ENCODE peak calls at places on chromosomes 16 and 17, in six cellular contexts. One of them, this sample, is unnamed.

GRCh38 chr17:67021718-67022450 is 22.5 kb upstream of the CACNG1 start:
- DNase-seq in neuronal stem cell: no peak
- DNase-seq in IMR-90: no peak
- DNase-seq in trophoblast cell: no peak
- DNase-seq in H9: no peak
- DNase-seq in H1: no peak
- DNase-seq in this sample: no peak

GRCh38 chr17:17783825-17784598 is 52.8 kb downstream of the SREBF1 start:
- DNase-seq in neuronal stem cell: peak
- DNase-seq in IMR-90: no peak
- DNase-seq in trophoblast cell: no peak
- DNase-seq in H9: peak
- DNase-seq in H1: no peak
- DNase-seq in this sample: peak

GRCh38 chr17:50034504-50035364 is 21.2 kb upstream of the ITGA3 start:
- DNase-seq in neuronal stem cell: no peak
- DNase-seq in IMR-90: no peak
- DNase-seq in trophoblast cell: peak
- DNase-seq in H9: no peak
- DNase-seq in H1: no peak
- DNase-seq in this sample: peak

GRCh38 chr17:21679256-21680146 is 12.8 kb upstream of the KCNJ18 start:
- DNase-seq in neuronal stem cell: no peak
- DNase-seq in IMR-90: no peak
- DNase-seq in trophoblast cell: no peak
- DNase-seq in H9: no peak
- DNase-seq in H1: no peak
- DNase-seq in this sample: no peak

GRCh38 chr17:31251075-31251474 is 46.0 kb downstream of the OMG start:
- DNase-seq in neuronal stem cell: no peak
- DNase-seq in IMR-90: no peak
- DNase-seq in trophoblast cell: no peak
- DNase-seq in H9: no peak
- DNase-seq in H1: no peak
- DNase-seq in this sample: peak

GRCh38 chr16:22300427-22301071 is 3.3 kb downstream of the POLR3E start:
- DNase-seq in neuronal stem cell: no peak
- DNase-seq in IMR-90: peak
- DNase-seq in trophoblast cell: peak
- DNase-seq in H9: peak
- DNase-seq in H1: no peak
- DNase-seq in this sample: peak

GRCh38 chr16:8660841-8661301 is 13.5 kb upstream of the ABAT start:
- DNase-seq in neuronal stem cell: peak
- DNase-seq in IMR-90: peak
- DNase-seq in trophoblast cell: peak
- DNase-seq in H9: peak
- DNase-seq in H1: peak
- DNase-seq in this sample: peak

GRCh38 chr17:44785921-44786320 is 27.1 kb downstream of the ADAM11 start:
- DNase-seq in neuronal stem cell: no peak
- DNase-seq in IMR-90: no peak
- DNase-seq in trophoblast cell: no peak
- DNase-seq in H9: peak
- DNase-seq in H1: no peak
- DNase-seq in this sample: no peak

GRCh38 chr16:56874800-56875199 is 9.8 kb downstream of the SLC12A3 start:
- DNase-seq in neuronal stem cell: no peak
- DNase-seq in IMR-90: peak
- DNase-seq in trophoblast cell: peak
- DNase-seq in H9: no peak
- DNase-seq in H1: no peak
- DNase-seq in this sample: peak

GRCh38 chr17:58383892-58384462 is 32.0 kb upstream of the SUPT4H1 start:
- DNase-seq in neuronal stem cell: no peak
- DNase-seq in IMR-90: no peak
- DNase-seq in trophoblast cell: peak
- DNase-seq in H9: no peak
- DNase-seq in H1: no peak
- DNase-seq in this sample: peak

GRCh38 chr16:88066680-88067529 is 115.7 kb downstream of the BANP start:
- DNase-seq in neuronal stem cell: no peak
- DNase-seq in IMR-90: no peak
- DNase-seq in trophoblast cell: no peak
- DNase-seq in H9: no peak
- DNase-seq in H1: no peak
- DNase-seq in this sample: no peak

GRCh38 chr17:75152971-75153853 is 1.1 kb downstream of the JPT1 start:
- DNase-seq in neuronal stem cell: no peak
- DNase-seq in IMR-90: peak
- DNase-seq in trophoblast cell: peak
- DNase-seq in H9: peak
- DNase-seq in H1: no peak
- DNase-seq in this sample: peak

GRCh38 chr17:2776589-2777241 is 19.5 kb upstream of the RAP1GAP2 start:
- DNase-seq in neuronal stem cell: peak
- DNase-seq in IMR-90: no peak
- DNase-seq in trophoblast cell: peak
- DNase-seq in H9: peak
- DNase-seq in H1: no peak
- DNase-seq in this sample: peak

GRCh38 chr16:85206472-85207356 is 94.4 kb upstream of the CIBAR2 start:
- DNase-seq in neuronal stem cell: no peak
- DNase-seq in IMR-90: peak
- DNase-seq in trophoblast cell: peak
- DNase-seq in H9: no peak
- DNase-seq in H1: no peak
- DNase-seq in this sample: no peak

GRCh38 chr17:48787850-48788249 is 29.2 kb downstream of the TTLL6 start:
- DNase-seq in neuronal stem cell: no peak
- DNase-seq in IMR-90: no peak
- DNase-seq in trophoblast cell: no peak
- DNase-seq in H9: no peak
- DNase-seq in H1: no peak
- DNase-seq in this sample: no peak

GRCh38 chr16:88383401-88384221 is 852 bp downstream of the ZNF469 start:
- DNase-seq in neuronal stem cell: no peak
- DNase-seq in IMR-90: peak
- DNase-seq in trophoblast cell: no peak
- DNase-seq in H9: no peak
- DNase-seq in H1: no peak
- DNase-seq in this sample: no peak

GRCh38 chr17:57945999-57946797 is 9.0 kb downstream of the CUEDC1 start:
- DNase-seq in neuronal stem cell: no peak
- DNase-seq in IMR-90: peak
- DNase-seq in trophoblast cell: no peak
- DNase-seq in H9: no peak
- DNase-seq in H1: no peak
- DNase-seq in this sample: no peak

GRCh38 chr16:84818989-84819643 is 669 bp upstream of the CRISPLD2 start:
- DNase-seq in neuronal stem cell: no peak
- DNase-seq in IMR-90: no peak
- DNase-seq in trophoblast cell: peak
- DNase-seq in H9: peak
- DNase-seq in H1: no peak
- DNase-seq in this sample: no peak

GRCh38 chr16:68382296-68382718 is 66.0 kb downstream of the SMPD3 start:
- DNase-seq in neuronal stem cell: no peak
- DNase-seq in IMR-90: no peak
- DNase-seq in trophoblast cell: no peak
- DNase-seq in H9: peak
- DNase-seq in H1: no peak
- DNase-seq in this sample: no peak

GRCh38 chr17:77356690-77357201 is 216.0 kb downstream of the SEC14L1 start:
- DNase-seq in neuronal stem cell: no peak
- DNase-seq in IMR-90: no peak
- DNase-seq in trophoblast cell: peak
- DNase-seq in H9: no peak
- DNase-seq in H1: no peak
- DNase-seq in this sample: no peak

GRCh38 chr17:56176101-56176500 is 22.8 kb downstream of the ANKFN1 start:
- DNase-seq in neuronal stem cell: no peak
- DNase-seq in IMR-90: peak
- DNase-seq in trophoblast cell: no peak
- DNase-seq in H9: no peak
- DNase-seq in H1: no peak
- DNase-seq in this sample: peak

GRCh38 chr17:28334176-28334575 is 1.1 kb downstream of the IFT20 start:
- DNase-seq in neuronal stem cell: no peak
- DNase-seq in IMR-90: peak
- DNase-seq in trophoblast cell: peak
- DNase-seq in H9: no peak
- DNase-seq in H1: no peak
- DNase-seq in this sample: no peak

GRCh38 chr17:28335959-28336871 is 654 bp downstream of the TNFAIP1 start:
- DNase-seq in neuronal stem cell: peak
- DNase-seq in IMR-90: peak
- DNase-seq in trophoblast cell: peak
- DNase-seq in H9: peak
- DNase-seq in H1: no peak
- DNase-seq in this sample: peak

GRCh38 chr17:28333083-28333746 is 2.1 kb downstream of the IFT20 start:
- DNase-seq in neuronal stem cell: no peak
- DNase-seq in IMR-90: peak
- DNase-seq in trophoblast cell: no peak
- DNase-seq in H9: no peak
- DNase-seq in H1: no peak
- DNase-seq in this sample: no peak

GRCh38 chr17:28334666-28335200 is 539 bp downstream of the IFT20 start:
- DNase-seq in neuronal stem cell: no peak
- DNase-seq in IMR-90: peak
- DNase-seq in trophoblast cell: peak
- DNase-seq in H9: no peak
- DNase-seq in H1: no peak
- DNase-seq in this sample: no peak

DNA sequence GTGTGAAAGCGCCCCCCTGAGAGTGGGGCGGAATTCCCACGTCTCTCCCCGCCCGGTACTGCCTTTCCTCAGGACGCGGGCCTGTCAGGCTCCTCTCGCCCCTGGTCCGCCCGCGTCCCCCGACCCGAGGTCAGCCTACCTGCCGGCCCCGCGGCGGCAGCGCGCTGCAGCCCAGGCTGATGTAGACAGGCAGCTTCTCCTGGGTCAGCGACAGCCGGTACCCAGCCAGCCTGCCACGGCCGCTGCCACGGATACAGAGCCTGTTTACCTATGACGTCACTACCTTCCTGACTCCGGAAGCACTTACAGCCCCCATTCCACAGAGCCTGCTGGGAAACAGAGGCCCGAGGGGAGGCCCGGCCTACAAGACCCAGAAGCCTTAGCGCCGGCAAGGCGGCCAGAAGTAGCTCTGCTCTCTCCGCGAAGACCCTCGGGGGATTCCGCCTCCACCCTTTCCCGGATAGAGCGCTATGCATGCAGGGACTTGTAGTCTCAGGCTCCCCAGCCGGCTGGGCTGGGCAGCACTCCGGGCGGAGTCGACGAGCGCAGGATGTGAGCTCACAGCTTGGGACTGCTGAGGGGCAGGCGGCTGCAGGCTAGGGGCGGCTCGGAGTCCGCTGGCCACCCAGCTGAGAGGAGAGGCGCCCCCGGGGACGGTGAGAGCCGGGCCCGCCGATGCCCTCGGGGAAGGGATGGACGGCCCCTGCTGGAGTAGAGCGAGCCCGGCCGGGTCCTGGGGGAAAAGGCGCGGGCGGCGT is at the start of the genes IFT20 and TNFAIP1:
- DNase-seq in neuronal stem cell: peak
- DNase-seq in IMR-90: peak
- DNase-seq in trophoblast cell: peak
- DNase-seq in H9: peak
- DNase-seq in H1: peak
- DNase-seq in this sample: peak
- H3K23ac ChIP-seq in neuronal stem cell: peak
- H3K23ac ChIP-seq in IMR-90: peak
- H3K23ac ChIP-seq in trophoblast cell: no peak
- H3K23ac ChIP-seq in H9: no peak
- H3K23ac ChIP-seq in H1: no peak
- H3K23ac ChIP-seq in this sample: no peak

GRCh38 chr17:39980402-39981206 is at the start of gene PSMD3:
- DNase-seq in neuronal stem cell: peak
- DNase-seq in IMR-90: peak
- DNase-seq in trophoblast cell: peak
- DNase-seq in H9: peak
- DNase-seq in H1: peak
- DNase-seq in this sample: peak
- H3K23ac ChIP-seq in neuronal stem cell: peak
- H3K23ac ChIP-seq in IMR-90: peak
- H3K23ac ChIP-seq in trophoblast cell: no peak
- H3K23ac ChIP-seq in H9: no peak
- H3K23ac ChIP-seq in H1: no peak
- H3K23ac ChIP-seq in this sample: no peak

DNA sequence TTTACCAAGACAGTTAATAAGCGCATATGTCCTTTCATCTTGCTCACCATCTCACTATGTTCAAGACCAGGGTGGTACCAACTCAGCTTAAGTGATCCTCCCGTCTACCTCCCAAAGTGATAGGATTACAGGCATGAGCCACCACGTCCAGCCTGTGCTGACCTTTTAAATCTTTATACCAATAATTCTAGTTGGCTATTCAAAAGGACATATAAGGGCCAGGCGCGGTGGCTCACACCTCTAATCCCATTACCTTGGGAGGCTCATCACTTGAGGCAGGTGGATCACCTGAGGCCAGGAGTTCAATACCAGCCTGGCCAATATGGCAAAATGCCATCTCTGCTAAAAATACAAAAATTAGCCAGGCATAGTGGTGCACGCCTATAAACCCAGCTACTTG is 2.4 kb downstream of the CEP95 start:
- DNase-seq in neuronal stem cell: no peak
- DNase-seq in IMR-90: no peak
- DNase-seq in trophoblast cell: no peak
- DNase-seq in H9: no peak
- DNase-seq in H1: no peak
- DNase-seq in this sample: no peak
- H3K23ac ChIP-seq in neuronal stem cell: no peak
- H3K23ac ChIP-seq in IMR-90: peak
- H3K23ac ChIP-seq in trophoblast cell: no peak
- H3K23ac ChIP-seq in H9: no peak
- H3K23ac ChIP-seq in H1: no peak
- H3K23ac ChIP-seq in this sample: no peak

DNA sequence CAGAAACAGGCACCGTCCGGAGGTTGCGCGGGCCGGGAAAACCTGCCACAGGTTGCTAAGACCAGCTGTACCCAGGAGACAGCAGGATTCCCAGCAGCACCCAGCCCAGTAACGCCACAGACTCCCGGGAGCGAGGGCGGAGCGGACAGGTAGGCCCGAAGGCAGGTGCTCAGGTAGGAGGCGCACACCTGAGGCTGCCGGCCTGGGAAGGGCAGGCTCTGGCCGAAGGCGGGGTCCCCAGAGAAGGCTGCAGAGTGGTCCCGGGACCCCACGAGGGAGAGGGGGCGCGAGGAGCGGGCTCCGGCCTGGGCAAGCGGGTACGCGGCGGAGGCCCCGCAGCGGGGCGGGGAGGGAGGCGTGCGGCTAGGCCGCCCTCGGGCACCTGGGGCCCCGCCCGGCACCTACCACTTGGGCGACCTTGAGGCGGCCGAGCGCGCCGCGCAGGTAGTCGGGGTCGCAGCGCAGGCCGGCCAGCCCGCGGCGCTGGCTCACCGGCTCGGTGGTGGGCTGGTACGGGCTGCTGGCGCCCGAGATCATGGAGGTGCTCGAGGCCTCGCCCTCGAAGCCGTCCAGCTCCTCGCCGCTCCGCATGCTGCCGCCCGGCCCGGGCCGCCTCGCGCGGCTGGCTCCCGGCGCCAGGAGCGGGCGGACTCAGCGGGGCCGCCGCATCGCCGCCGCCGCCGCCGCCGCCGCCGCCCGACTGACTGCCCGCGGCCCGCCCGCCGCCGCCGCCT is 441 bp downstream of the CMTM4 start:
- DNase-seq in neuronal stem cell: peak
- DNase-seq in IMR-90: no peak
- DNase-seq in trophoblast cell: peak
- DNase-seq in H9: peak
- DNase-seq in H1: no peak
- DNase-seq in this sample: peak
- H3K23ac ChIP-seq in neuronal stem cell: peak
- H3K23ac ChIP-seq in IMR-90: peak
- H3K23ac ChIP-seq in trophoblast cell: no peak
- H3K23ac ChIP-seq in H9: no peak
- H3K23ac ChIP-seq in H1: no peak
- H3K23ac ChIP-seq in this sample: no peak

This sample was measured in mesendoderm.